ENCODE peak calls at places on chromosomes 13 and 19, in five cellular contexts. W, I, S, L and A are unnamed samples.

GRCh38 chr13:75217949-75218348 is 264.0 kb downstream of the TBC1D4 start:
- DNase-seq in W (no peak), L (no peak), S (no peak), I (peak), A (no peak)

GRCh38 chr19:21047712-21048111 is 27.3 kb downstream of the ZNF430 start:
- DNase-seq in I (no peak), S (no peak), W (no peak), L (no peak), A (no peak)

GRCh38 chr19:51799311-51799997 is 4.5 kb downstream of the FPR3 start:
- DNase-seq in S (peak), W (no peak), L (peak), I (peak), A (peak)

GRCh38 chr19:12626958-12627357 is 16.2 kb downstream of the ZNF791 start:
- DNase-seq in I (no peak), S (no peak), W (no peak), L (no peak), A (no peak)

GRCh38 chr13:24066405-24067292 is 93.9 kb upstream of the SPATA13 start:
- DNase-seq in I (no peak), S (no peak), W (no peak), L (no peak), A (no peak)

GRCh38 chr13:24274452-24274971 is 34.9 kb upstream of the C1QTNF9 start:
- DNase-seq in L (no peak), W (no peak), I (peak), S (peak), A (no peak)

GRCh38 chr13:26051231-26052135 is at the start of gene SHISA2:
- DNase-seq in I (peak), S (peak), W (peak), L (peak), A (peak)

GRCh38 chr19:23978068-23978467 is 63.4 kb downstream of the ZNF726 start:
- DNase-seq in W (no peak), S (no peak), L (no peak), I (no peak), A (no peak)

GRCh38 chr13:100336795-100337516 is 248.1 kb downstream of the PCCA start:
- DNase-seq in I (no peak), S (no peak), L (no peak), W (no peak), A (no peak)
- H3K27ac ChIP-seq in I (no peak), S (no peak), L (no peak), W (no peak), A (no peak)

DNA sequence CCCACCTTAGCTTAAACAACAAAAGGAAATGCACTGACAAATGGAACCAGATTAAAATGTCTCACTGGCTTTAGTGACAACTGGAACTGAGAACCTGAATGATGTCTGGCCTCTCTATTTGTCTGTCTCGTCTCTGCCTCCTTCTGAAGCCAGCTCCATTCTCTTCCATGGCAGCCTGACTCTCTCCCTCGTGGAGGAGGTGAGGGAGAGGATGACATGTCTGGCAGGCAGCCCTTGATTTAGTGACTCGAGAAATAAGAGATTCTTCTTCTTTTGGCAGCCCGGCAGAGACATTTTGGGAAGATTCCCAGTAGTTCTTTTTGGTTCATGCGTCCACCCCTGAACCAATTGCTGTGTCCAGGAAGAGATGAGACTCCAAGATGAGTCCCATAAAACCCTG is 131.7 kb downstream of the KLF5 start:
- DNase-seq in S (no peak), I (no peak), W (no peak), L (no peak), A (no peak)
- H3K4me3 ChIP-seq in S (no peak), I (peak), W (no peak), L (no peak), A (no peak)

DNA sequence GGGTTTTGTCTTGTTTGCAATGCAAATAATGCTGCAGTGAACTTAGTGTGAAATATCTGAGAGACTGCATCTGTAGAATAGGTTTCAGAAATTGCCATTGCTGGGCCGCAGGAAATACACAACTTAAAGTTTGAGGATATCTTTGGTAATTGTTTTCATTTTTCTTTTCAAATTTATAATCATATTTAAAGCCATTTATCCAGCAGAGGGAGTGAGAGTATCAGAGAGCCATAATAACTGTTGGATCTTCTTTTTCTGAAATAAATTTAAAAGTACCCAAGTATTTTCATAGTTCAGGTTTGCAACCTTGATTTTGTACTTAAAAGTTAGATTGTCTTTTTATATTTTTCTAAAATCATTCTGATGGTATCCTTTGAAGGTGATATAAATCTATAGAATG is 99.4 kb downstream of the ZMYM2 start:
- DNase-seq in I (no peak), S (no peak), W (no peak), L (no peak), A (no peak)
- TF ChIP-seq CTCF in I (peak), S (no peak), W (no peak), L (no peak), A (no peak)

DNA sequence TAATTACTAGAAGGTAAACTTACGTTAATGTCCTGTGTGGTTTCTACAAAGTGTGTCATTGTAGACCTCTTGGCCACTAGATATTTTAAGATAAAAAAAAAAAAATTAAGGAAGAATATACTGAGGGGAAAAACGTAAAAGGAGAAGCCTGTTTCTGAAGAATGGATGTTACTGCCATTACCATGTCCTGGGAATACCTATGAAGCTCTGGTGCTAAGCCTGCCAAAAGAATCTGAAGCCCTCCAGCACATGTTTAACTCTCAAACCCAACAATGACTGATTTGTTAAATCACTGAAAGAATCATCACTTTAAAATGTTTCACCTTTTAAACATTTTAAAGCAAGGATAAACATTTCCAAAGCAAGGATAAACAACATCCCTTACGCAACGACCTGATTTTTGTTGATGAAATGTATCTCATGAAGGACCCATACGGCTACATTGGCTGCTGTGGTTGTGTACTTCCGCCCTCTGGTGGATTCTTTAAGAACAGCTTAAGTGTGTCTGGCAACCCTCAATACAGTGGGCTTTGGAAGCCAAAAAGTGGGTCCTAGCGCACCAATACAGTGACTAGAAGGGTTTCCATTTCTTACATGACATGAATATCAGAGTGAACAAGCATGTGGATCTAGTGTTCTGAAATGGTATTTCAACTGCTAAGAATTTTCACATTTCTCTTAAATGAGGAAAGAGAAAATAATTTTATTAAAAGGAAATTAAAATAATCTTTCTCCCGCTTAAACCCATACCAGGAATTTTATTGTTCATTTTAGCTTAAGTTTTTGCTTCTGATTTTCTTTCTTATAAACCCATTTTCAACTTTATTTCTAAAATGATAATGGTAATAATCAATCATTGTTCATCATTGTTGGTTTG is 74.5 kb upstream of the RAP2A start:
- DNase-seq in S (no peak), I (peak), W (peak), L (peak), A (peak)
- H3K27ac ChIP-seq in S (peak), I (no peak), W (no peak), L (no peak), A (peak)

GRCh38 chr13:49996166-49996915 is 501 bp upstream of the TRIM13 start:
- DNase-seq in I (peak), W (peak), S (peak), L (peak), A (peak)

GRCh38 chr13:50001287-50001686 is 4.4 kb downstream of the TRIM13 start:
- DNase-seq in S (no peak), W (no peak), L (no peak), I (no peak), A (no peak)

GRCh38 chr13:49997935-49998334 is 1.1 kb downstream of the TRIM13 start:
- DNase-seq in S (no peak), W (no peak), I (peak), L (no peak), A (no peak)

GRCh38 chr13:49996951-49997895 is at the start of gene TRIM13:
- DNase-seq in S (peak), I (peak), L (peak), W (peak), A (peak)

GRCh38 chr13:49998714-49999624 is 2.1 kb downstream of the TRIM13 start:
- DNase-seq in W (no peak), L (no peak), S (no peak), I (no peak), A (no peak)
- H3K4me3 ChIP-seq in W (peak), L (no peak), S (peak), I (peak), A (peak)

GRCh38 chr19:5369962-5370367 is 29.4 kb upstream of the PTPRS start:
- DNase-seq in W (no peak), I (peak), L (peak), S (peak), A (no peak)
- TF ChIP-seq CTCF in W (peak), I (peak), L (peak), S (peak), A (peak)

DNA sequence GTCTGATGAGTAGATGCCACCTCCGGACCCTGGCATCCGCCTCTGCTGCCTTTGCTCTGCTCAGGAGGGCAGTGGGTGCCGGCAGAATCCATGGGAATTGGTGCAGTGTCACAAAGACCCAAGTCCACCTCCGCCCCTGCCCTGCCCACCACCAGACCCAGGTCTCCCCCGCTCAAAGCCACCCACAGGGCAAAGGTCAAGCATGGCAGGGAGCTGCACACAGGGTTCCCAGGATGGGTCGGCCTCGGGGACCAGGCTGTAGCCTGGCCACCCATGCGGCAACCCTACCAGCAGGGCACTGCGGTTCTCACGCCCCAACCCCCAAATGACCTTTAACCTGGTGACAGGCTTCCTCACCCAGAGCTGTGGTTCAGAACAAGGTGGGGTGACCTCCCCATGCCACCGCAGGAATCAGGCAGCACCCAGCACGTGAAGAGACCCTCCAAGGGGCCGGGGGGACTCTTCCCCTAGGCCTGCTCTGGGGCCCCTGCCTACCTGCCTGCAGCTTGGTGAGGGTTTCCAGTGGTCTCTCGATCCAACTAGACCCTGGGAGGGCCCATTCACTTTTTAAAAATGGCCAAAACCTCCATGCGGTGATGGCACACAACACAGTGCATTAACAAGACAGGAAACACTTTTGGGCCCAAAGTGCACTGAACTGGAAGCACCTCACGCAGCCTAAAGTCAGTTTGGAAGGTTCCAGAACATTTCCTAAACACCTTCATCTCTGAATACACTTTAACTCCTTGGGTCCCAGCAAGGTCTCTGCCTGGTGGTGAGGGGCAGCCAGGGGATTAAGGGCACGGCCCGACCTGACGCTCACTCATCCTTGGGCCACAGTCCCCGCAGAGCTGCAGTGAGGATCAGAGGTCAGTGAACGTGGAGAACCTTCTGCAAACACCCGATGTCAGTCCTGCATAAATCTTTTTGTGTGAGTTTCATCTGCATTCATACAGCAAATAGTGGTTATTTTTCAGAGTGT is 11.0 kb downstream of the GAS6 start:
- DNase-seq in I (no peak), L (peak), W (no peak), S (no peak), A (peak)
- H3K27ac ChIP-seq in I (peak), L (no peak), W (no peak), S (peak), A (peak)